ENCODE peak calls at places on chromosomes 6 and 20, in five cellular contexts. T, R, B, J and A are unnamed samples.

GRCh38 chr6:37048851-37049734 is 43.6 kb downstream of the FGD2 start:
- DNase-seq in T (peak; percentile 79), R (peak; percentile 30), B (peak; percentile 87), J (peak; percentile 90), A (peak; percentile 58)

GRCh38 chr6:96613291-96613999 is 50.5 kb downstream of the FHL5 start:
- DNase-seq in T (no peak), R (no peak), B (no peak), J (no peak), A (no peak)

GRCh38 chr6:98871057-98871456 is 36.7 kb downstream of the POU3F2 start:
- DNase-seq in T (no peak), R (no peak), B (peak; percentile 20), J (no peak), A (no peak)

GRCh38 chr20:10771435-10772140 is 97.8 kb upstream of the JAG1 start:
- DNase-seq in T (no peak), R (no peak), B (peak; percentile 52), J (no peak), A (no peak)

GRCh38 chr6:148211777-148212324 is 130.8 kb upstream of the SASH1 start:
- DNase-seq in T (no peak), R (no peak), B (no peak), J (no peak), A (no peak)

GRCh38 chr20:44142416-44142815 is 44.6 kb downstream of the JPH2 start:
- DNase-seq in T (no peak), R (no peak), B (peak; percentile 53), J (no peak), A (no peak)

GRCh38 chr6:152226119-152226518 is 411.0 kb downstream of the SYNE1 start:
- DNase-seq in T (no peak), R (no peak), B (no peak), J (no peak), A (no peak)

GRCh38 chr20:49435639-49436038 is 46.8 kb downstream of the KCNB1 start:
- DNase-seq in T (no peak), R (no peak), B (no peak), J (no peak), A (peak; percentile 29)

GRCh38 chr6:29553268-29554057 is 6.1 kb downstream of the UBD start:
- DNase-seq in T (peak; percentile 63), R (no peak), B (peak; percentile 66), J (peak; percentile 64), A (no peak)

GRCh38 chr6:153038378-153038777 is 35.9 kb upstream of the MTRF1L start:
- DNase-seq in T (no peak), R (no peak), B (peak; percentile 43), J (no peak), A (no peak)

GRCh38 chr6:11822346-11822745 is 43.7 kb upstream of the ADTRP start:
- DNase-seq in T (no peak), R (no peak), B (no peak), J (peak; percentile 34), A (no peak)

GRCh38 chr6:149545258-149545753 is 537 bp downstream of the PPIL4 start:
- DNase-seq in T (peak; percentile 63), R (no peak), B (peak; percentile 75), J (peak; percentile 49), A (peak; percentile 35)

GRCh38 chr6:128461517-128461916 is 58.9 kb downstream of the PTPRK start:
- DNase-seq in T (no peak), R (no peak), B (no peak), J (no peak), A (no peak)

GRCh38 chr6:33823806-33824205 is 20.0 kb upstream of the MLN start:
- DNase-seq in T (no peak), R (no peak), B (no peak), J (no peak), A (no peak)

GRCh38 chr20:31716818-31717477 is 5.7 kb downstream of the BCL2L1 start:
- DNase-seq in T (no peak), R (no peak), B (no peak), J (no peak), A (no peak)

GRCh38 chr20:8414611-8415274 is 282.7 kb downstream of the PLCB1 start:
- DNase-seq in T (no peak), R (no peak), B (peak; percentile 19), J (no peak), A (no peak)

GRCh38 chr6:119090256-119090655 is 11.8 kb upstream of the FAM184A start:
- DNase-seq in T (no peak), R (no peak), B (no peak), J (no peak), A (no peak)

GRCh38 chr6:134748484-134748883 is 201.4 kb downstream of the ALDH8A1 start:
- DNase-seq in T (no peak), R (no peak), B (no peak), J (no peak), A (no peak)

GRCh38 chr20:24991897-24992419 is 593 bp downstream of the APMAP start:
- DNase-seq in T (no peak), R (no peak), B (peak; percentile 4), J (peak; percentile 31), A (no peak)

GRCh38 chr20:60700728-60701127 is 551.3 kb upstream of the CDH4 start:
- DNase-seq in T (no peak), R (no peak), B (no peak), J (no peak), A (no peak)

GRCh38 chr20:25565578-25566157 is 19.7 kb downstream of the NINL start:
- DNase-seq in T (no peak), R (no peak), B (no peak), J (no peak), A (no peak)

GRCh38 chr6:98343004-98343403 is 491.4 kb upstream of the POU3F2 start:
- DNase-seq in T (no peak), R (no peak), B (no peak), J (no peak), A (no peak)

GRCh38 chr6:152351742-152352141 is 285.4 kb downstream of the SYNE1 start:
- DNase-seq in T (no peak), R (no peak), B (no peak), J (no peak), A (no peak)

GRCh38 chr6:122692175-122692598 is 82.0 kb downstream of the PKIB start:
- DNase-seq in T (no peak), R (no peak), B (no peak), J (no peak), A (no peak)

GRCh38 chr6:35524380-35525020 is 11.8 kb upstream of the TULP1 start:
- DNase-seq in T (no peak), R (no peak), B (no peak), J (no peak), A (no peak)

DNA sequence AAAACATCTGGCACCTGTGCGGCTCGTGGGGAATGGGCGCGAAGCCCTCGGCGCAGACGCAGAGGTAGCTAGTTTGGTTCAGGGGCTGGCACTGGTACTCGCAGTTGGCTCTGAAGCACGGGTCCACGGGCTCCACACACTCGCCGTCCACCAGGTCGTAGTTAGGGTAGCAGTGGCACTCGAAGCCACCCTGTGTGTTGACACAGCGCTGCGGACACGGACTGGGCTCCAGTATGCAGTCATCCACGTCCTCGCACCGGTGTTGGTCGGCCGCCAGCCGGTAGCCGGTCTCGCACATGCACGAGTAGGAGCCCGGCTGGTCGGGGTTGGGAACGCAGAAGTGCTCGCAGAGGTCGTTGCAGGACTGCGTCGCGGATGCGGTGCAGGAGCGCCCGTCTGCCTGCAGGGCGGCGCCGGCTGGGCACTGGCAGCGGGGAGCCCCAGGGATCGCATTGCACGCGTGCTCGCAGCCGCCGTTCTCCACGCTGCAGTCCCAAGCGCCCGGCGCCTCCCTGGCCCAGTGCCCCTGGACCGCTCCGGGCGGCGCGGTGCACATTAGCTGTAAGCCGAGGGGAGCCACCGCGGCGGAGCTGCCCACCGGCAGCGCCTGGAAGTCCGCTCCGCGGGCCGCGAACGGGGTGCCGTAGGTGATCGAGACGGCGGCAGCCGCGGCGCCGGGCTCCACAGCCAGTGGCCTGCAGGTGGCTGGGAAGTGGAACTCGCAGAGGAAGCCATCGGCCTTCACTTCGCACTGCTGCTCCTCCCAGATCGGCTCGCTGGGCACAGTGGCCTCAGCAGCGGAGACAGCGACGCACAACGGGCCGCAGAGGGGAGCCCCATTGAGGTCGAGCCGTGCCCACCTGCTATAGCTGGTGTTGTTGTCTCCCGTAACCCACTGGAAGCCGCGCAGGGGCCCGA is 930 bp downstream of the THBD start:
- DNase-seq in T (peak; percentile 88), R (peak; percentile 35), B (no peak), J (peak; percentile 57), A (no peak)
- H3K27ac ChIP-seq in T (no peak overlapping the region), R (peak overlapping the region; percentile 91), B (no peak overlapping the region), J (no peak overlapping the region), A (no peak overlapping the region)

DNA sequence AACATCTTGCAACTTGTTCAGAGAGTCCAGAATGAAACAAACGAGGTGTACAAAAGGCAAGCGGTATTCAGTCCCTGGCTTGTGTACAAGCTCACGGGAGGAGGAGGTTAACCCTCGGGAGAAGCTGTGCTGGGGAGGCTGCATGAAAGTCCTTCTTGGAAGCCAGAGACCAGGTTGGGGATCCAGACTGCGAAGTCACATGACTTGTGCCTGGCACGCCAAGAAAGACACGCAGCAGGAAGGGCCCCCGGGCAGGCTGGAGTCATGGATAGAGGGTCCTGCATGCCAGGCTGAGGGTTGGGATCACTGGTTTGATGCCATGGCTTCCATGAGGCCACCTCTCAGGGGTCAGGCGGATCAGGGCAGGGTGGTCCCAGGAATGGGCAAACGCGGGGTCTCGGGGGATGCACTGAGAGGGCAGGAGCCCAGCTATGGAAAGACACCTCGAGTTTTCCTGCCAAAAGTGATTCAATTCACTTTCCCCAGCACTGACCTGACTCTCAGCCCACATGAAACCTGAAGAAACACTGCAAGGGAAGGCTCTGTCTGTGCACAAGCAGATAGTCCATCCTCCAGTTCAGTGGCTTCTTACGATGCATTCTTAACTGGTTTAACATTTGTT is 79.4 kb downstream of the DLL1 start:
- DNase-seq in T (no peak), R (no peak), B (no peak), J (peak; percentile 1), A (no peak)
- H3K27ac ChIP-seq in T (no peak overlapping the region), R (no peak overlapping the region), B (no peak overlapping the region), J (no peak overlapping the region), A (no peak overlapping the region)

DNA sequence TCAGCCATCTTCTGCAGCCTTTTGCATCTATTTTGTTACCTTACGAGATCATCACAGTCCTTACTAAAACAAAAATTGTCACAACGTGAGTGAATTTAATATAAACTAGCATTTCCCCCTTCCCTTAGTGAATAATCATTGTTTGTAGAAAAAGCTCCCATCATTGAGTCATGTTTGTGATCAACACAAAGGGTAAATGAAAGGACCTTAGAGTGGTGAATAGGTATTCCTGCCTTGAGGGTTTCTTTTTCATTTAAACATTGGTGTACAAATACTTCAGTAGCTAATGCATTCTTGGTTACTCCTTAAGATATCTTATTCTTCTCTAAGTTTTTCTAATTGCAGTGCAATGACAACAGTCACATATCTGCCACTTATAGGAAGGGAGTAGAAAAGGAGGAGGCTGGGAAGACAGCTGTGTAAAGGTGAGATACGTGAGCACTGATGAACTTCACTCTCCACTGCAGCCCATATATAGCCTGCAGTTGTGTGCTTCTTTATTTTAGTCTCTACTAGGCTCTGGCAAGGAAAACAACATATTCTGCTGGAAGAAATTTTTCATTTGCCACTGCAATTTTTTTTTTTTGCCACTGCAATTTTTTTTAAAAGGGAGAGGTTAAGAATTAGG is 27.8 kb downstream of the ADGRG6 start:
- DNase-seq in T (no peak), R (no peak), B (no peak), J (no peak), A (no peak)
- H3K27ac ChIP-seq in T (no peak overlapping the region), R (no peak overlapping the region), B (no peak overlapping the region), J (no peak overlapping the region), A (no peak overlapping the region)

DNA sequence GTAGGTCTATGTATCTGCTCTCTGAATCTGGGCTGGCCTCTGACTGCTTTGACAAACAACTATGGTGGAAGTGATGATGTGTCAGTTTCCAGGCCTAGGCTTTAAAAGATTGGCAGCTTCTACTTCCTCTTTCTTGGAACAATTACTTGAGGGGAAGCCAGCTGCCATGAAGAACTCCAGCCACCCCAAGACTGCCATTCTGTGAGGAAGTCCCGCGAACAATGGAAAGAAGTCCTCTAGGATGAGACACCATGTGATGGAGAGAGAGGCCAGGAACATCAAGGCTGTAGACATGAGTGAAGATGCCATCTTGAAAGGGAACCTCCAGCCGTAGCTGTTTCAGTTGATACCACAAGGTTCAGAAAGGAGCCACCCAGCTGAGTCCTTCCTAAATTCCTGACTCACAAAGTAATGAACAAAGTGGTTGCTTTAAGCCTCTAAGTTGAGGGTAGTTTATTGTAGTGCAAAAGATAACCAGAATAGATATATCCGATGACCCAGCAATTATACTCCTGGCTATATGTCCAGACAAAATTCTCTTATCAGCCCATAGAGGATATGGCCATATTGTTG is 15.3 kb upstream of the TCF15 start:
- DNase-seq in T (no peak), R (no peak), B (no peak), J (no peak), A (no peak)
- H3K27ac ChIP-seq in T (no peak overlapping the region), R (no peak overlapping the region), B (no peak overlapping the region), J (no peak overlapping the region), A (no peak overlapping the region)